ENCODE peak calls at places on chromosomes 12 and 14, in eight cellular contexts. One of them, this sample, is unnamed.

GRCh38 chr12:39824505-39825198 is 205.0 kb upstream of the ABCD2 start:
- DNase-seq in fibroblast of the conjunctiva: no peak
- DNase-seq in Calu3: no peak
- DNase-seq in stimulated activated CD4-positive, alpha-beta T cell treated with anti-CD3 and anti-CD28 coated beads, Interleukin-4, amount 100 ng/mL, for 24 hours: no peak
- DNase-seq in effector CD4-positive, alpha-beta T cell: no peak
- DNase-seq in GM13976: no peak
- DNase-seq in H54: no peak
- DNase-seq in activated gamma-delta T cell: no peak
- DNase-seq in this sample: no peak

GRCh38 chr14:94473666-94474410 is 2.2 kb downstream of the SERPINA9 start:
- DNase-seq in fibroblast of the conjunctiva: no peak
- DNase-seq in stimulated activated CD4-positive, alpha-beta T cell treated with anti-CD3 and anti-CD28 coated beads, Interleukin-4, amount 100 ng/mL, for 24 hours: no peak
- DNase-seq in H54: no peak
- DNase-seq in Calu3: no peak
- DNase-seq in activated gamma-delta T cell: no peak
- DNase-seq in GM13976: no peak
- DNase-seq in effector CD4-positive, alpha-beta T cell: no peak
- DNase-seq in this sample: no peak

GRCh38 chr14:105925615-105926414 is 399.4 kb downstream of the TMEM121 start:
- DNase-seq in effector CD4-positive, alpha-beta T cell: no peak
- DNase-seq in stimulated activated CD4-positive, alpha-beta T cell treated with anti-CD3 and anti-CD28 coated beads, Interleukin-4, amount 100 ng/mL, for 24 hours: no peak
- DNase-seq in GM13976: no peak
- DNase-seq in fibroblast of the conjunctiva: no peak
- DNase-seq in activated gamma-delta T cell: no peak
- DNase-seq in H54: no peak
- DNase-seq in Calu3: no peak
- DNase-seq in this sample: no peak

GRCh38 chr12:55996201-55996714 is 818 bp upstream of the SUOX start:
- DNase-seq in Calu3: peak
- DNase-seq in effector CD4-positive, alpha-beta T cell: peak
- DNase-seq in H54: peak
- DNase-seq in GM13976: peak
- DNase-seq in activated gamma-delta T cell: no peak
- DNase-seq in stimulated activated CD4-positive, alpha-beta T cell treated with anti-CD3 and anti-CD28 coated beads, Interleukin-4, amount 100 ng/mL, for 24 hours: peak
- DNase-seq in fibroblast of the conjunctiva: peak
- DNase-seq in this sample: peak

GRCh38 chr12:65168606-65169310 is 625 bp upstream of the LEMD3 start:
- DNase-seq in Calu3: no peak
- DNase-seq in effector CD4-positive, alpha-beta T cell: no peak
- DNase-seq in stimulated activated CD4-positive, alpha-beta T cell treated with anti-CD3 and anti-CD28 coated beads, Interleukin-4, amount 100 ng/mL, for 24 hours: no peak
- DNase-seq in fibroblast of the conjunctiva: no peak
- DNase-seq in GM13976: peak
- DNase-seq in activated gamma-delta T cell: no peak
- DNase-seq in H54: no peak
- DNase-seq in this sample: no peak

GRCh38 chr14:68722968-68723577 is 69.8 kb downstream of the ZFP36L1 start:
- DNase-seq in GM13976: no peak
- DNase-seq in Calu3: no peak
- DNase-seq in stimulated activated CD4-positive, alpha-beta T cell treated with anti-CD3 and anti-CD28 coated beads, Interleukin-4, amount 100 ng/mL, for 24 hours: no peak
- DNase-seq in fibroblast of the conjunctiva: no peak
- DNase-seq in effector CD4-positive, alpha-beta T cell: no peak
- DNase-seq in activated gamma-delta T cell: no peak
- DNase-seq in H54: no peak
- DNase-seq in this sample: no peak

GRCh38 chr14:57692671-57693070 is 173.2 kb downstream of the SLC35F4 start:
- DNase-seq in stimulated activated CD4-positive, alpha-beta T cell treated with anti-CD3 and anti-CD28 coated beads, Interleukin-4, amount 100 ng/mL, for 24 hours: no peak
- DNase-seq in H54: peak
- DNase-seq in effector CD4-positive, alpha-beta T cell: no peak
- DNase-seq in activated gamma-delta T cell: no peak
- DNase-seq in fibroblast of the conjunctiva: peak
- DNase-seq in GM13976: peak
- DNase-seq in Calu3: peak
- DNase-seq in this sample: no peak

GRCh38 chr12:44875417-44875953 is 630 bp downstream of the NELL2 start:
- DNase-seq in GM13976: peak
- DNase-seq in effector CD4-positive, alpha-beta T cell: no peak
- DNase-seq in activated gamma-delta T cell: no peak
- DNase-seq in stimulated activated CD4-positive, alpha-beta T cell treated with anti-CD3 and anti-CD28 coated beads, Interleukin-4, amount 100 ng/mL, for 24 hours: peak
- DNase-seq in H54: no peak
- DNase-seq in fibroblast of the conjunctiva: no peak
- DNase-seq in Calu3: no peak
- DNase-seq in this sample: no peak

GRCh38 chr14:77053046-77053841 is 24.7 kb upstream of the IRF2BPL start:
- DNase-seq in GM13976: peak
- DNase-seq in Calu3: peak
- DNase-seq in stimulated activated CD4-positive, alpha-beta T cell treated with anti-CD3 and anti-CD28 coated beads, Interleukin-4, amount 100 ng/mL, for 24 hours: peak
- DNase-seq in effector CD4-positive, alpha-beta T cell: peak
- DNase-seq in H54: no peak
- DNase-seq in activated gamma-delta T cell: peak
- DNase-seq in fibroblast of the conjunctiva: no peak
- DNase-seq in this sample: peak

GRCh38 chr14:85529803-85530574 is at the start of gene FLRT2:
- DNase-seq in H54: no peak
- DNase-seq in activated gamma-delta T cell: no peak
- DNase-seq in stimulated activated CD4-positive, alpha-beta T cell treated with anti-CD3 and anti-CD28 coated beads, Interleukin-4, amount 100 ng/mL, for 24 hours: no peak
- DNase-seq in Calu3: no peak
- DNase-seq in effector CD4-positive, alpha-beta T cell: no peak
- DNase-seq in GM13976: peak
- DNase-seq in fibroblast of the conjunctiva: peak
- DNase-seq in this sample: no peak

GRCh38 chr12:123973552-123974341 is 732 bp downstream of the ZNF664 start:
- DNase-seq in GM13976: no peak
- DNase-seq in activated gamma-delta T cell: peak
- DNase-seq in fibroblast of the conjunctiva: no peak
- DNase-seq in H54: peak
- DNase-seq in stimulated activated CD4-positive, alpha-beta T cell treated with anti-CD3 and anti-CD28 coated beads, Interleukin-4, amount 100 ng/mL, for 24 hours: peak
- DNase-seq in effector CD4-positive, alpha-beta T cell: peak
- DNase-seq in Calu3: peak
- DNase-seq in this sample: peak

GRCh38 chr14:90795744-90796143 is 20.5 kb downstream of the TTC7B start:
- DNase-seq in fibroblast of the conjunctiva: peak
- DNase-seq in H54: peak
- DNase-seq in effector CD4-positive, alpha-beta T cell: no peak
- DNase-seq in stimulated activated CD4-positive, alpha-beta T cell treated with anti-CD3 and anti-CD28 coated beads, Interleukin-4, amount 100 ng/mL, for 24 hours: no peak
- DNase-seq in activated gamma-delta T cell: no peak
- DNase-seq in GM13976: no peak
- DNase-seq in Calu3: no peak
- DNase-seq in this sample: no peak

GRCh38 chr14:64516969-64517368 is 12.4 kb downstream of the ZBTB1 start:
- DNase-seq in H54: no peak
- DNase-seq in Calu3: no peak
- DNase-seq in GM13976: no peak
- DNase-seq in effector CD4-positive, alpha-beta T cell: no peak
- DNase-seq in fibroblast of the conjunctiva: no peak
- DNase-seq in activated gamma-delta T cell: no peak
- DNase-seq in stimulated activated CD4-positive, alpha-beta T cell treated with anti-CD3 and anti-CD28 coated beads, Interleukin-4, amount 100 ng/mL, for 24 hours: no peak
- DNase-seq in this sample: no peak

GRCh38 chr12:115149279-115149678 is 465.3 kb upstream of the TBX3 start:
- DNase-seq in H54: no peak
- DNase-seq in GM13976: no peak
- DNase-seq in activated gamma-delta T cell: no peak
- DNase-seq in Calu3: no peak
- DNase-seq in stimulated activated CD4-positive, alpha-beta T cell treated with anti-CD3 and anti-CD28 coated beads, Interleukin-4, amount 100 ng/mL, for 24 hours: no peak
- DNase-seq in fibroblast of the conjunctiva: no peak
- DNase-seq in effector CD4-positive, alpha-beta T cell: no peak
- DNase-seq in this sample: no peak

GRCh38 chr12:14921218-14921617 is 17.1 kb downstream of the ERP27 start:
- DNase-seq in stimulated activated CD4-positive, alpha-beta T cell treated with anti-CD3 and anti-CD28 coated beads, Interleukin-4, amount 100 ng/mL, for 24 hours: no peak
- DNase-seq in activated gamma-delta T cell: no peak
- DNase-seq in H54: no peak
- DNase-seq in effector CD4-positive, alpha-beta T cell: no peak
- DNase-seq in Calu3: no peak
- DNase-seq in GM13976: no peak
- DNase-seq in fibroblast of the conjunctiva: no peak
- DNase-seq in this sample: no peak

GRCh38 chr14:76918751-76919421 is 92.7 kb downstream of the LRRC74A start:
- DNase-seq in fibroblast of the conjunctiva: peak
- DNase-seq in Calu3: peak
- DNase-seq in GM13976: no peak
- DNase-seq in stimulated activated CD4-positive, alpha-beta T cell treated with anti-CD3 and anti-CD28 coated beads, Interleukin-4, amount 100 ng/mL, for 24 hours: no peak
- DNase-seq in H54: peak
- DNase-seq in activated gamma-delta T cell: no peak
- DNase-seq in effector CD4-positive, alpha-beta T cell: no peak
- DNase-seq in this sample: peak

GRCh38 chr12:69918287-69918686 is 93.3 kb downstream of the MYRFL start:
- DNase-seq in fibroblast of the conjunctiva: no peak
- DNase-seq in Calu3: no peak
- DNase-seq in GM13976: no peak
- DNase-seq in stimulated activated CD4-positive, alpha-beta T cell treated with anti-CD3 and anti-CD28 coated beads, Interleukin-4, amount 100 ng/mL, for 24 hours: no peak
- DNase-seq in effector CD4-positive, alpha-beta T cell: no peak
- DNase-seq in activated gamma-delta T cell: no peak
- DNase-seq in H54: no peak
- DNase-seq in this sample: no peak

GRCh38 chr14:24673534-24674203 is 39.7 kb upstream of the GZMB start:
- DNase-seq in GM13976: no peak
- DNase-seq in H54: no peak
- DNase-seq in stimulated activated CD4-positive, alpha-beta T cell treated with anti-CD3 and anti-CD28 coated beads, Interleukin-4, amount 100 ng/mL, for 24 hours: peak
- DNase-seq in activated gamma-delta T cell: no peak
- DNase-seq in Calu3: no peak
- DNase-seq in effector CD4-positive, alpha-beta T cell: peak
- DNase-seq in fibroblast of the conjunctiva: no peak
- DNase-seq in this sample: peak

GRCh38 chr12:60148109-60148508 is 552.3 kb downstream of the SLC16A7 start:
- DNase-seq in activated gamma-delta T cell: no peak
- DNase-seq in GM13976: no peak
- DNase-seq in effector CD4-positive, alpha-beta T cell: no peak
- DNase-seq in fibroblast of the conjunctiva: peak
- DNase-seq in H54: no peak
- DNase-seq in stimulated activated CD4-positive, alpha-beta T cell treated with anti-CD3 and anti-CD28 coated beads, Interleukin-4, amount 100 ng/mL, for 24 hours: no peak
- DNase-seq in Calu3: no peak
- DNase-seq in this sample: no peak

GRCh38 chr12:117202033-117202432 is 11.8 kb upstream of the FBXO21 start:
- DNase-seq in fibroblast of the conjunctiva: no peak
- DNase-seq in H54: no peak
- DNase-seq in stimulated activated CD4-positive, alpha-beta T cell treated with anti-CD3 and anti-CD28 coated beads, Interleukin-4, amount 100 ng/mL, for 24 hours: no peak
- DNase-seq in effector CD4-positive, alpha-beta T cell: no peak
- DNase-seq in activated gamma-delta T cell: no peak
- DNase-seq in GM13976: no peak
- DNase-seq in Calu3: no peak
- DNase-seq in this sample: no peak

GRCh38 chr14:51845811-51846210 is 14.6 kb upstream of the GNG2 start:
- DNase-seq in stimulated activated CD4-positive, alpha-beta T cell treated with anti-CD3 and anti-CD28 coated beads, Interleukin-4, amount 100 ng/mL, for 24 hours: no peak
- DNase-seq in Calu3: no peak
- DNase-seq in fibroblast of the conjunctiva: no peak
- DNase-seq in activated gamma-delta T cell: no peak
- DNase-seq in H54: no peak
- DNase-seq in GM13976: no peak
- DNase-seq in effector CD4-positive, alpha-beta T cell: no peak
- DNase-seq in this sample: no peak

GRCh38 chr12:124681779-124682391 is 114.5 kb upstream of the NCOR2 start:
- DNase-seq in GM13976: no peak
- DNase-seq in H54: peak
- DNase-seq in fibroblast of the conjunctiva: no peak
- DNase-seq in effector CD4-positive, alpha-beta T cell: no peak
- DNase-seq in activated gamma-delta T cell: no peak
- DNase-seq in Calu3: no peak
- DNase-seq in stimulated activated CD4-positive, alpha-beta T cell treated with anti-CD3 and anti-CD28 coated beads, Interleukin-4, amount 100 ng/mL, for 24 hours: no peak
- DNase-seq in this sample: no peak

GRCh38 chr14:79278798-79279644 is 932.3 kb downstream of the DIO2 start:
- DNase-seq in H54: no peak
- DNase-seq in GM13976: peak
- DNase-seq in Calu3: no peak
- DNase-seq in activated gamma-delta T cell: no peak
- DNase-seq in fibroblast of the conjunctiva: peak
- DNase-seq in stimulated activated CD4-positive, alpha-beta T cell treated with anti-CD3 and anti-CD28 coated beads, Interleukin-4, amount 100 ng/mL, for 24 hours: no peak
- DNase-seq in effector CD4-positive, alpha-beta T cell: no peak
- DNase-seq in this sample: no peak

GRCh38 chr12:121441555-121441954 is 41.6 kb downstream of the RNF34 start:
- DNase-seq in H54: no peak
- DNase-seq in Calu3: no peak
- DNase-seq in effector CD4-positive, alpha-beta T cell: no peak
- DNase-seq in stimulated activated CD4-positive, alpha-beta T cell treated with anti-CD3 and anti-CD28 coated beads, Interleukin-4, amount 100 ng/mL, for 24 hours: no peak
- DNase-seq in activated gamma-delta T cell: no peak
- DNase-seq in GM13976: no peak
- DNase-seq in fibroblast of the conjunctiva: no peak
- DNase-seq in this sample: no peak

GRCh38 chr12:53674977-53675700 is 744 bp downstream of the ATP5MC2 start:
- DNase-seq in activated gamma-delta T cell: no peak
- DNase-seq in stimulated activated CD4-positive, alpha-beta T cell treated with anti-CD3 and anti-CD28 coated beads, Interleukin-4, amount 100 ng/mL, for 24 hours: peak
- DNase-seq in fibroblast of the conjunctiva: no peak
- DNase-seq in Calu3: no peak
- DNase-seq in H54: no peak
- DNase-seq in GM13976: no peak
- DNase-seq in effector CD4-positive, alpha-beta T cell: no peak
- DNase-seq in this sample: peak

GRCh38 chr14:37597538-37598084 is 2.2 kb downstream of the TTC6 start:
- DNase-seq in H54: no peak
- DNase-seq in fibroblast of the conjunctiva: no peak
- DNase-seq in GM13976: no peak
- DNase-seq in activated gamma-delta T cell: no peak
- DNase-seq in effector CD4-positive, alpha-beta T cell: no peak
- DNase-seq in stimulated activated CD4-positive, alpha-beta T cell treated with anti-CD3 and anti-CD28 coated beads, Interleukin-4, amount 100 ng/mL, for 24 hours: no peak
- DNase-seq in Calu3: no peak
- DNase-seq in this sample: no peak

GRCh38 chr12:80756875-80757274 is 40.2 kb downstream of the MYF5 start:
- DNase-seq in H54: no peak
- DNase-seq in fibroblast of the conjunctiva: no peak
- DNase-seq in stimulated activated CD4-positive, alpha-beta T cell treated with anti-CD3 and anti-CD28 coated beads, Interleukin-4, amount 100 ng/mL, for 24 hours: no peak
- DNase-seq in Calu3: no peak
- DNase-seq in GM13976: peak
- DNase-seq in activated gamma-delta T cell: no peak
- DNase-seq in effector CD4-positive, alpha-beta T cell: no peak
- DNase-seq in this sample: no peak

GRCh38 chr12:106118-106561 is 39.6 kb downstream of the IQSEC3 start:
- DNase-seq in stimulated activated CD4-positive, alpha-beta T cell treated with anti-CD3 and anti-CD28 coated beads, Interleukin-4, amount 100 ng/mL, for 24 hours: no peak
- DNase-seq in GM13976: peak
- DNase-seq in Calu3: no peak
- DNase-seq in effector CD4-positive, alpha-beta T cell: no peak
- DNase-seq in H54: no peak
- DNase-seq in fibroblast of the conjunctiva: no peak
- DNase-seq in activated gamma-delta T cell: no peak
- DNase-seq in this sample: peak

GRCh38 chr14:104844306-104845032 is 20.6 kb upstream of the CEP170B start:
- DNase-seq in effector CD4-positive, alpha-beta T cell: no peak
- DNase-seq in stimulated activated CD4-positive, alpha-beta T cell treated with anti-CD3 and anti-CD28 coated beads, Interleukin-4, amount 100 ng/mL, for 24 hours: no peak
- DNase-seq in GM13976: peak
- DNase-seq in Calu3: no peak
- DNase-seq in H54: no peak
- DNase-seq in fibroblast of the conjunctiva: no peak
- DNase-seq in activated gamma-delta T cell: no peak
- DNase-seq in this sample: no peak

GRCh38 chr14:49999216-49999761 is 106.4 kb downstream of the ARF6 start:
- DNase-seq in fibroblast of the conjunctiva: no peak
- DNase-seq in Calu3: peak
- DNase-seq in activated gamma-delta T cell: peak
- DNase-seq in GM13976: peak
- DNase-seq in effector CD4-positive, alpha-beta T cell: peak
- DNase-seq in H54: peak
- DNase-seq in stimulated activated CD4-positive, alpha-beta T cell treated with anti-CD3 and anti-CD28 coated beads, Interleukin-4, amount 100 ng/mL, for 24 hours: peak
- DNase-seq in this sample: peak

GRCh38 chr12:53381739-53382630 is 2.0 kb downstream of the SP1 start:
- DNase-seq in activated gamma-delta T cell: no peak
- DNase-seq in effector CD4-positive, alpha-beta T cell: peak
- DNase-seq in GM13976: peak
- DNase-seq in stimulated activated CD4-positive, alpha-beta T cell treated with anti-CD3 and anti-CD28 coated beads, Interleukin-4, amount 100 ng/mL, for 24 hours: peak
- DNase-seq in Calu3: peak
- DNase-seq in fibroblast of the conjunctiva: peak
- DNase-seq in H54: peak
- DNase-seq in this sample: peak

GRCh38 chr14:24734917-24735500 is 101.0 kb upstream of the GZMB start:
- DNase-seq in stimulated activated CD4-positive, alpha-beta T cell treated with anti-CD3 and anti-CD28 coated beads, Interleukin-4, amount 100 ng/mL, for 24 hours: peak
- DNase-seq in GM13976: peak
- DNase-seq in Calu3: peak
- DNase-seq in effector CD4-positive, alpha-beta T cell: no peak
- DNase-seq in activated gamma-delta T cell: no peak
- DNase-seq in fibroblast of the conjunctiva: peak
- DNase-seq in H54: no peak
- DNase-seq in this sample: peak

GRCh38 chr12:1808798-1809480 is 11.4 kb upstream of the LRTM2 start:
- DNase-seq in effector CD4-positive, alpha-beta T cell: no peak
- DNase-seq in fibroblast of the conjunctiva: no peak
- DNase-seq in H54: no peak
- DNase-seq in Calu3: no peak
- DNase-seq in stimulated activated CD4-positive, alpha-beta T cell treated with anti-CD3 and anti-CD28 coated beads, Interleukin-4, amount 100 ng/mL, for 24 hours: no peak
- DNase-seq in activated gamma-delta T cell: no peak
- DNase-seq in GM13976: no peak
- DNase-seq in this sample: no peak

This sample was measured in DND-41.